ENCODE peak calls at places on chromosomes 1 and 21, in four cellular contexts. P, E, O and B are unnamed samples.

GRCh38 chr1:172351347-172351746 is 69.1 kb upstream of the C1orf105 start:
- DNase-seq in P (no peak), E (no peak), O (no peak), B (no peak)

GRCh38 chr1:219883400-219884332 is 44.7 kb downstream of the SLC30A10 start:
- DNase-seq in P (no peak), E (no peak), O (peak), B (no peak)

GRCh38 chr1:158719664-158720063 is 856 bp downstream of the OR6K3 start:
- DNase-seq in E (no peak), P (no peak), O (no peak), B (no peak)

GRCh38 chr1:181726608-181727007 is 243.3 kb downstream of the CACNA1E start:
- DNase-seq in O (no peak), E (no peak), P (no peak), B (no peak)

GRCh38 chr1:11802973-11803885 is 2.5 kb downstream of the MTHFR start:
- DNase-seq in O (peak), E (peak), P (peak), B (no peak)

GRCh38 chr1:217482356-217483102 is 148.4 kb downstream of the GPATCH2 start:
- DNase-seq in O (no peak), E (no peak), P (peak), B (no peak)

GRCh38 chr21:43012596-43012995 is 38.2 kb downstream of the PKNOX1 start:
- DNase-seq in O (no peak), E (no peak), P (no peak), B (no peak)

GRCh38 chr1:51236548-51237312 is 657 bp downstream of the RNF11 start:
- DNase-seq in E (peak), O (peak), P (peak), B (no peak)

GRCh38 chr1:201326710-201327109 is 43.4 kb downstream of the PKP1 start:
- DNase-seq in E (no peak), P (no peak), O (no peak), B (peak)

GRCh38 chr1:8412183-8412831 is 94.4 kb downstream of the SLC45A1 start:
- DNase-seq in P (no peak), E (peak), O (peak), B (no peak)

GRCh38 chr1:150974580-150975478 is at the start of gene CERS2:
- DNase-seq in P (peak), E (peak), O (peak), B (no peak)

GRCh38 chr1:97348599-97349265 is 572.1 kb downstream of the DPYD start:
- DNase-seq in P (no peak), O (no peak), E (no peak), B (no peak)

GRCh38 chr1:85275701-85276289 is 637 bp downstream of the BCL10 start:
- DNase-seq in E (peak), O (no peak), P (peak), B (no peak)

GRCh38 chr1:12620142-12620865 is 2.3 kb upstream of the DHRS3 start:
- DNase-seq in O (no peak), P (no peak), E (no peak), B (no peak)

GRCh38 chr1:25683177-25683576 is 66.6 kb downstream of the MAN1C1 start:
- DNase-seq in E (no peak), O (no peak), P (no peak), B (no peak)

GRCh38 chr1:156789621-156790318 is 22.4 kb downstream of the PRCC start:
- DNase-seq in P (no peak), E (no peak), O (no peak), B (no peak)

GRCh38 chr1:226974544-226975258 is 34.6 kb downstream of the COQ8A start:
- DNase-seq in E (peak), O (peak), P (no peak), B (no peak)

GRCh38 chr1:173149887-173150286 is 57.2 kb downstream of the TNFSF4 start:
- DNase-seq in E (peak), P (no peak), O (no peak), B (no peak)

GRCh38 chr1:14300991-14301703 is 297.3 kb upstream of the KAZN start:
- DNase-seq in P (no peak), E (peak), O (no peak), B (no peak)

GRCh38 chr1:65230741-65231439 is 78.5 kb upstream of the DNAJC6 start:
- DNase-seq in P (no peak), E (no peak), O (no peak), B (no peak)

GRCh38 chr1:36542962-36543515 is 60.3 kb upstream of the CSF3R start:
- DNase-seq in E (no peak), P (no peak), O (no peak), B (no peak)
- TF ChIP-seq CTCF in E (peak), P (no peak), O (no peak), B (peak)

DNA sequence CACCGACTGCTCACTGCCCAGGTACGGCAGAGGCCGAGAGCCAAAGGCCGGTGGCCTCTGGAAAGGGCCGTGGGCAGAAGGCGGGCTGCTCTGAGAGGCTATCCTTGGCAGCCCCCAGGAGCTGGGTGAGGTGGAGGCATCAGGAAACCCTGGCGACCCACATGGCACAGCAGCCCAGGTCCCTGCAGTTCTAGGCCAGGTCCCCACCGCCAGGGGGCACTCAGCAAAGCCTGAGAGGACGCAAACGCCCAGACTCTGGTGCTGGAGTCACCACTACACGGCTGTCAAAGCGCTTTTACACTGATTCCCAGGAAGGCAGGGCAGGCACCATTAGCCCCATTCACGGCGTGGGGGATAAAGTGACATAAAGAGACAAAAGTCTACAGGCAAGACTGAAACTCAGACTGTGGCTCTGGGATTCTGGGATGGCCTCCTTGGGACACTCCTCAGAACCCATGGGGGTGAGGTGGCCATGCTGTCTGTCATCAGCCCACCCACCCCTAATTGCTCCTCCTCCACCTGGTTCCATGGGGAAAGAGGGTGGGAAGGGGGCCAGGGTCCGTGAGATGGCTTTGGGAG is 4.9 kb downstream of the PLEKHG5 start:
- DNase-seq in E (peak), P (peak), O (peak), B (no peak)
- TF ChIP-seq CTCF in E (peak), P (peak), O (peak), B (peak)

GRCh38 chr21:34630536-34631143 is 15.7 kb upstream of the RCAN1 start:
- DNase-seq in E (peak), O (peak), P (peak), B (no peak)

GRCh38 chr21:34639250-34639649 is 24.3 kb upstream of the RCAN1 start:
- DNase-seq in O (no peak), P (no peak), E (no peak), B (no peak)

GRCh38 chr21:34636961-34637360 is 22.0 kb upstream of the RCAN1 start:
- DNase-seq in E (no peak), O (no peak), P (no peak), B (no peak)

GRCh38 chr21:34632498-34632897 is 17.6 kb upstream of the RCAN1 start:
- DNase-seq in E (no peak), P (no peak), O (no peak), B (no peak)

GRCh38 chr21:34635307-34635706 is 20.4 kb upstream of the RCAN1 start:
- DNase-seq in P (no peak), E (no peak), O (no peak), B (no peak)
- TF ChIP-seq CTCF in P (peak), E (peak), O (no peak), B (peak)

DNA sequence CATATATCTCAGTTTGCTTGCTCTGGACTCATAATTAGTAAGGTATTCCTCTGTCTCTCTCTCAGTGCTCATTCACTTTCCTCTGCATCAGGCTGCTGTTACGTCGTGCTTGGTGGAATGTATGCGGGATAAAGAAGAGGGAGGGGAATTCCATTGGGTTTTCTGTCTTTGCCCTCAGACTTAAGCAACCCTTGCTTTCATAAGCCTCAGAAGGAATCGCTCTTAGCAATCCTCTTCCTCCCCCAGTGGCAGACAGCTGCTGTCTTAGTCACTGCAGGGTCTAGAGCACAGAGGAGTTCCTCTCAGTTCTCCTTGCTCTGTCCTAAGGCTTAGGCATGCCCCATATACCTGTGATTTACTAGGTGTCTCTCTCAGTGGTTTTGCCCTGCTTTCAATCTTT is 19.1 kb upstream of the NTMT2 start:
- DNase-seq in O (no peak), P (peak), E (peak), B (no peak)
- TF ChIP-seq CTCF in O (no peak), P (no peak), E (no peak), B (peak)

GRCh38 chr1:245453556-245453955 is 298.8 kb downstream of the KIF26B start:
- DNase-seq in E (no peak), P (no peak), O (peak), B (no peak)

GRCh38 chr1:245444181-245444580 is 289.4 kb downstream of the KIF26B start:
- DNase-seq in O (no peak), E (no peak), P (no peak), B (no peak)

GRCh38 chr1:245444971-245445370 is 290.2 kb downstream of the KIF26B start:
- DNase-seq in P (no peak), O (peak), E (no peak), B (no peak)

GRCh38 chr1:245448858-245449534 is 294.2 kb downstream of the KIF26B start:
- DNase-seq in E (no peak), P (no peak), O (no peak), B (no peak)
- TF ChIP-seq CTCF in E (no peak), P (no peak), O (no peak), B (no peak)

GRCh38 chr1:60970081-60970509 is 112.3 kb upstream of the NFIA start:
- DNase-seq in E (peak), P (no peak), O (no peak), B (no peak)
- TF ChIP-seq CTCF in E (peak), P (no peak), O (peak), B (peak)